ENCODE peak calls at places on chromosomes 4 and X, in nine cellular contexts. One of them, this sample, is unnamed. For H3K4me1, the result is how much of the 10 kb centered on the place peaks cover.

GRCh38 chr4:6270691-6271121 is 1.1 kb downstream of the WFS1 start:
- DNase-seq in MM.1S: no peak
- DNase-seq in CD4-positive, CD25-positive, alpha-beta regulatory T cell: no peak
- DNase-seq in lower lobe of right lung: peak
- DNase-seq in astrocyte: no peak
- DNase-seq in upper lobe of right lung: no peak
- DNase-seq in mesendoderm: no peak
- DNase-seq in GM23248: peak
- DNase-seq in thoracic aorta: no peak
- DNase-seq in this sample: peak

GRCh38 chr4:115331241-115331640 is 217.8 kb upstream of the NDST4 start:
- DNase-seq in MM.1S: peak
- DNase-seq in CD4-positive, CD25-positive, alpha-beta regulatory T cell: no peak
- DNase-seq in lower lobe of right lung: no peak
- DNase-seq in astrocyte: no peak
- DNase-seq in upper lobe of right lung: no peak
- DNase-seq in mesendoderm: no peak
- DNase-seq in GM23248: no peak
- DNase-seq in thoracic aorta: no peak
- DNase-seq in this sample: no peak

GRCh38 chr4:71992571-71992970 is 39.2 kb upstream of the NPFFR2 start:
- DNase-seq in MM.1S: peak
- DNase-seq in CD4-positive, CD25-positive, alpha-beta regulatory T cell: no peak
- DNase-seq in lower lobe of right lung: no peak
- DNase-seq in astrocyte: peak
- DNase-seq in upper lobe of right lung: no peak
- DNase-seq in mesendoderm: no peak
- DNase-seq in GM23248: no peak
- DNase-seq in thoracic aorta: no peak
- DNase-seq in this sample: no peak

GRCh38 chrX:43975747-43976146 is 2.6 kb upstream of the NDP start:
- DNase-seq in MM.1S: peak
- DNase-seq in CD4-positive, CD25-positive, alpha-beta regulatory T cell: no peak
- DNase-seq in lower lobe of right lung: no peak
- DNase-seq in astrocyte: no peak
- DNase-seq in upper lobe of right lung: no peak
- DNase-seq in mesendoderm: no peak
- DNase-seq in GM23248: no peak
- DNase-seq in thoracic aorta: no peak
- DNase-seq in this sample: no peak

GRCh38 chr4:25621027-25621930 is 34.4 kb upstream of the SLC34A2 start:
- DNase-seq in MM.1S: no peak
- DNase-seq in CD4-positive, CD25-positive, alpha-beta regulatory T cell: no peak
- DNase-seq in lower lobe of right lung: no peak
- DNase-seq in astrocyte: peak
- DNase-seq in upper lobe of right lung: no peak
- DNase-seq in mesendoderm: no peak
- DNase-seq in GM23248: no peak
- DNase-seq in thoracic aorta: no peak
- DNase-seq in this sample: no peak

GRCh38 chrX:11893933-11894710 is 136.1 kb downstream of the MSL3 start:
- DNase-seq in MM.1S: no peak
- DNase-seq in CD4-positive, CD25-positive, alpha-beta regulatory T cell: no peak
- DNase-seq in lower lobe of right lung: no peak
- DNase-seq in astrocyte: peak
- DNase-seq in upper lobe of right lung: no peak
- DNase-seq in mesendoderm: no peak
- DNase-seq in GM23248: no peak
- DNase-seq in thoracic aorta: no peak
- DNase-seq in this sample: no peak

GRCh38 chr4:56433280-56433679 is 2.1 kb downstream of the PPAT start:
- DNase-seq in MM.1S: no peak
- DNase-seq in CD4-positive, CD25-positive, alpha-beta regulatory T cell: no peak
- DNase-seq in lower lobe of right lung: no peak
- DNase-seq in astrocyte: no peak
- DNase-seq in upper lobe of right lung: no peak
- DNase-seq in mesendoderm: no peak
- DNase-seq in GM23248: no peak
- DNase-seq in thoracic aorta: no peak
- DNase-seq in this sample: no peak

GRCh38 chr4:126794363-126794762 is 838.4 kb upstream of the INTU start:
- DNase-seq in MM.1S: no peak
- DNase-seq in CD4-positive, CD25-positive, alpha-beta regulatory T cell: no peak
- DNase-seq in lower lobe of right lung: no peak
- DNase-seq in astrocyte: peak
- DNase-seq in upper lobe of right lung: no peak
- DNase-seq in mesendoderm: no peak
- DNase-seq in GM23248: peak
- DNase-seq in thoracic aorta: no peak
- DNase-seq in this sample: no peak

GRCh38 chr4:78695910-78696309 is 80.2 kb upstream of the BMP2K start:
- DNase-seq in MM.1S: no peak
- DNase-seq in CD4-positive, CD25-positive, alpha-beta regulatory T cell: no peak
- DNase-seq in lower lobe of right lung: no peak
- DNase-seq in astrocyte: no peak
- DNase-seq in upper lobe of right lung: no peak
- DNase-seq in mesendoderm: no peak
- DNase-seq in GM23248: no peak
- DNase-seq in thoracic aorta: no peak
- DNase-seq in this sample: no peak

GRCh38 chr4:41476310-41476709 is 61.6 kb upstream of the LIMCH1 start:
- DNase-seq in MM.1S: no peak
- DNase-seq in CD4-positive, CD25-positive, alpha-beta regulatory T cell: no peak
- DNase-seq in lower lobe of right lung: no peak
- DNase-seq in astrocyte: no peak
- DNase-seq in upper lobe of right lung: no peak
- DNase-seq in mesendoderm: no peak
- DNase-seq in GM23248: no peak
- DNase-seq in thoracic aorta: no peak
- DNase-seq in this sample: no peak

GRCh38 chr4:112031712-112032328 is 113.4 kb upstream of the FAM241A start:
- DNase-seq in MM.1S: peak
- DNase-seq in CD4-positive, CD25-positive, alpha-beta regulatory T cell: peak
- DNase-seq in lower lobe of right lung: no peak
- DNase-seq in astrocyte: peak
- DNase-seq in upper lobe of right lung: no peak
- DNase-seq in mesendoderm: peak
- DNase-seq in GM23248: peak
- DNase-seq in thoracic aorta: no peak
- DNase-seq in this sample: no peak

GRCh38 chr4:87087015-87087920 is 133.2 kb downstream of the KLHL8 start:
- DNase-seq in MM.1S: no peak
- DNase-seq in CD4-positive, CD25-positive, alpha-beta regulatory T cell: no peak
- DNase-seq in lower lobe of right lung: no peak
- DNase-seq in astrocyte: no peak
- DNase-seq in upper lobe of right lung: no peak
- DNase-seq in mesendoderm: no peak
- DNase-seq in GM23248: no peak
- DNase-seq in thoracic aorta: no peak
- DNase-seq in this sample: no peak

GRCh38 chrX:103774070-103774642 is 2.5 kb upstream of the PLP1 start:
- DNase-seq in MM.1S: peak
- DNase-seq in CD4-positive, CD25-positive, alpha-beta regulatory T cell: no peak
- DNase-seq in lower lobe of right lung: no peak
- DNase-seq in astrocyte: no peak
- DNase-seq in upper lobe of right lung: no peak
- DNase-seq in mesendoderm: no peak
- DNase-seq in GM23248: peak
- DNase-seq in thoracic aorta: no peak
- DNase-seq in this sample: no peak

GRCh38 chr4:121428721-121429120 is 47.9 kb upstream of the QRFPR start:
- DNase-seq in MM.1S: no peak
- DNase-seq in CD4-positive, CD25-positive, alpha-beta regulatory T cell: no peak
- DNase-seq in lower lobe of right lung: no peak
- DNase-seq in astrocyte: peak
- DNase-seq in upper lobe of right lung: no peak
- DNase-seq in mesendoderm: no peak
- DNase-seq in GM23248: peak
- DNase-seq in thoracic aorta: no peak
- DNase-seq in this sample: no peak

GRCh38 chr4:40231464-40231863 is 34.6 kb downstream of the RHOH start:
- DNase-seq in MM.1S: no peak
- DNase-seq in CD4-positive, CD25-positive, alpha-beta regulatory T cell: no peak
- DNase-seq in lower lobe of right lung: no peak
- DNase-seq in astrocyte: no peak
- DNase-seq in upper lobe of right lung: no peak
- DNase-seq in mesendoderm: no peak
- DNase-seq in GM23248: no peak
- DNase-seq in thoracic aorta: no peak
- DNase-seq in this sample: no peak

GRCh38 chrX:115337735-115338134 is 48.2 kb downstream of the LUZP4 start:
- DNase-seq in MM.1S: no peak
- DNase-seq in CD4-positive, CD25-positive, alpha-beta regulatory T cell: no peak
- DNase-seq in lower lobe of right lung: no peak
- DNase-seq in astrocyte: peak
- DNase-seq in upper lobe of right lung: no peak
- DNase-seq in mesendoderm: no peak
- DNase-seq in GM23248: peak
- DNase-seq in thoracic aorta: no peak
- DNase-seq in this sample: peak

GRCh38 chrX:19303216-19303880 is 40.4 kb upstream of the PDHA1 start:
- DNase-seq in MM.1S: no peak
- DNase-seq in CD4-positive, CD25-positive, alpha-beta regulatory T cell: no peak
- DNase-seq in lower lobe of right lung: no peak
- DNase-seq in astrocyte: peak
- DNase-seq in upper lobe of right lung: no peak
- DNase-seq in mesendoderm: no peak
- DNase-seq in GM23248: peak
- DNase-seq in thoracic aorta: peak
- DNase-seq in this sample: no peak

GRCh38 chr4:17613761-17614415 is 553 bp upstream of the MED28 start:
- DNase-seq in MM.1S: peak
- DNase-seq in CD4-positive, CD25-positive, alpha-beta regulatory T cell: no peak
- DNase-seq in lower lobe of right lung: no peak
- DNase-seq in astrocyte: peak
- DNase-seq in upper lobe of right lung: no peak
- DNase-seq in mesendoderm: no peak
- DNase-seq in GM23248: peak
- DNase-seq in thoracic aorta: no peak
- DNase-seq in this sample: no peak
- H3K4me1 ChIP-seq in MM.1S: under half
- H3K4me1 ChIP-seq in CD4-positive, CD25-positive, alpha-beta regulatory T cell: under half
- H3K4me1 ChIP-seq in lower lobe of right lung: under half
- H3K4me1 ChIP-seq in astrocyte: under half
- H3K4me1 ChIP-seq in upper lobe of right lung: under half
- H3K4me1 ChIP-seq in mesendoderm: under half
- H3K4me1 ChIP-seq in GM23248: under half
- H3K4me1 ChIP-seq in thoracic aorta: under half
- H3K4me1 ChIP-seq in this sample: under half

DNA sequence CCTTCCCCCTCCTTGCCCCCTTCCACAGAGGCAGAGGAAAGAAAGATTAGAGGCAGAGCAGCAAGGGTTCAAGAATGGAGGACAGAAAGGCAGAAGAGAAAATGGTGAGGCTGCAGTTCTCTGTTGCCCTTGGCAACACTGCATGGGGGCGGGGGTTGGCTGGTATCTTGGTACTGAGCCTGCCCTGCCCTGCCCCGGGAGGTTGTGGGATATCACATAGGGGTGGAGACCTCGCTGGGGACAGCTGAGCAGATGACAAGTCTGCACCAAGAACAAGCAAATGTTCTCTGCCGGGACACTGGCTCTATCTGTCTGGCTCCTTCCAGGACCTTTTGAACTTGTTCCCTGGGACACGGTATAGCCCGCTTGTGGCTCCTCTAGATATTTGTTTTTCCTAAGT is 39.8 kb downstream of the NHS start:
- DNase-seq in MM.1S: no peak
- DNase-seq in CD4-positive, CD25-positive, alpha-beta regulatory T cell: no peak
- DNase-seq in lower lobe of right lung: no peak
- DNase-seq in astrocyte: no peak
- DNase-seq in upper lobe of right lung: no peak
- DNase-seq in mesendoderm: peak
- DNase-seq in GM23248: no peak
- DNase-seq in thoracic aorta: no peak
- DNase-seq in this sample: peak
- H3K4me1 ChIP-seq in MM.1S: under half
- H3K4me1 ChIP-seq in CD4-positive, CD25-positive, alpha-beta regulatory T cell: under half
- H3K4me1 ChIP-seq in lower lobe of right lung: under half
- H3K4me1 ChIP-seq in astrocyte: half or more
- H3K4me1 ChIP-seq in upper lobe of right lung: under half
- H3K4me1 ChIP-seq in mesendoderm: under half
- H3K4me1 ChIP-seq in GM23248: half or more
- H3K4me1 ChIP-seq in thoracic aorta: under half
- H3K4me1 ChIP-seq in this sample: under half

DNA sequence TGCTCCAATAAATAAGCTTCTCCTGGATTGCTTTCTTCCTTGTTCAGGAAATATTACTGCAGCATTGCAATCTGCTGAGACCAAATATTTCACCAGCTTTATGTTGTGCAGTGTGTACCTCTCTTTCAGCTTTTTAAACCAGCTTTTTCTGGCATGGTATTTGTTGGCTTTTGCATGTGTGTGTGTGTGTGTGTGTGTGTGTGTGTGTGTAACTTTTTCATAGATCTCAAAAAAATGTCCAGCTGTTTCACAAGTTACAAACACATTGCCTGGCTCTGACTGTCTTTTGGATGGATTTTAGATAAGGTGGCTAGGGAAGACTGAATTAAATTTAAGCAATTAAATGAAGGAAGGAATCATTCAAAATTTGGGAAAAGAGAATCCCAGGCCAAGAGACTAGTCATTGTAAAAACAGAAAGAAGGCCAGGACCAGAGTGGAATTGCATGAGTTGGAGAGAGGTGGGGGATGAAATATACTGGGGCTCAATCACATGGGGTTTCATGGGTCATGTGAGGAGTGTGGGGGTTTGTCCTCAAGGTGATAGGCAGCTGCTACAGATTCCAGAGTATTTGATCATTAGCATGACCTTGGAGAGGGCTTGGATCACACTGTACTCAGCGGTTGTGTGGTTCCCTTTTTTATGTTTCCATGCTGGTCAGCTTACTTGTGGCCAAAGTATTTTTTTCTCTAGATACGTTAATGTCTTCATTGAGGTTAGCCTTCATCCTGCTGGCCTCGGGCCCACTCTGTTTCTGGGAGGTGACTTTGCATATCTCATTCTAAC is 357.7 kb upstream of the BOD1L1 start:
- DNase-seq in MM.1S: no peak
- DNase-seq in CD4-positive, CD25-positive, alpha-beta regulatory T cell: no peak
- DNase-seq in lower lobe of right lung: no peak
- DNase-seq in astrocyte: peak
- DNase-seq in upper lobe of right lung: no peak
- DNase-seq in mesendoderm: no peak
- DNase-seq in GM23248: peak
- DNase-seq in thoracic aorta: no peak
- DNase-seq in this sample: peak
- H3K4me1 ChIP-seq in MM.1S: under half
- H3K4me1 ChIP-seq in CD4-positive, CD25-positive, alpha-beta regulatory T cell: under half
- H3K4me1 ChIP-seq in lower lobe of right lung: under half
- H3K4me1 ChIP-seq in astrocyte: half or more
- H3K4me1 ChIP-seq in upper lobe of right lung: under half
- H3K4me1 ChIP-seq in mesendoderm: under half
- H3K4me1 ChIP-seq in GM23248: under half
- H3K4me1 ChIP-seq in thoracic aorta: half or more
- H3K4me1 ChIP-seq in this sample: under half

DNA sequence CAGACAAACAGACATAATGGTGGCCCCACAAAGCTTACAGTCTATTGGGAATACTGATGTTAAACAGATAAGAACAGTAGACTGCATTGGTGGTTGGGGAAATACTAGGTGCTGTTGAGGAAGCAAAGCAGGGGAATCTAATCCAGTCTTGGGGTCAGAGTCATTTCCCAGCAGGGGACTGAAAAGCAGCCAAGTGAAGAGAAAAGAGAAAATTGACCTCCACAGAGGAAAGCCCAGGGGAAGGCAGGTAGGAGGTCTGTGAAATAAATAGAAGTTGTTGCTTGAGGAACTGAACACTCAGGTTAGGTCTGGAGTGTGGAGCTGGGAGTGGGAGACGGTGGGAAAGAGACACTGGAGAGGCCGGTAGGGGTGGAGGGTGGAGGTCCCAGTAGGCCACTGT is 33.0 kb upstream of the LEF1 start:
- DNase-seq in MM.1S: no peak
- DNase-seq in CD4-positive, CD25-positive, alpha-beta regulatory T cell: no peak
- DNase-seq in lower lobe of right lung: no peak
- DNase-seq in astrocyte: no peak
- DNase-seq in upper lobe of right lung: no peak
- DNase-seq in mesendoderm: no peak
- DNase-seq in GM23248: no peak
- DNase-seq in thoracic aorta: no peak
- DNase-seq in this sample: no peak
- H3K4me1 ChIP-seq in MM.1S: under half
- H3K4me1 ChIP-seq in CD4-positive, CD25-positive, alpha-beta regulatory T cell: under half
- H3K4me1 ChIP-seq in lower lobe of right lung: under half
- H3K4me1 ChIP-seq in astrocyte: under half
- H3K4me1 ChIP-seq in upper lobe of right lung: under half
- H3K4me1 ChIP-seq in mesendoderm: under half
- H3K4me1 ChIP-seq in GM23248: under half
- H3K4me1 ChIP-seq in thoracic aorta: under half
- H3K4me1 ChIP-seq in this sample: under half